ENCODE peak calls at places on chromosomes 3 and 15, in seven cellular contexts. A, R, U, I, Q, S and E are unnamed samples.

GRCh38 chr3:16338999-16339398 is 74.0 kb downstream of the OXNAD1 start:
- DNase-seq in R (no peak), A (peak), Q (no peak), U (peak), I (peak), S (no peak), E (no peak)

GRCh38 chr3:12752111-12752510 is 6.9 kb downstream of the TMEM40 start:
- DNase-seq in R (no peak), I (no peak), A (no peak), S (no peak), U (no peak), Q (no peak), E (no peak)

GRCh38 chr3:12799525-12800440 is 3.3 kb downstream of the CAND2 start:
- DNase-seq in A (no peak), Q (no peak), R (no peak), U (no peak), S (no peak), I (no peak), E (no peak)

GRCh38 chr3:189985938-189986337 is 134.8 kb downstream of the P3H2 start:
- DNase-seq in I (no peak), U (no peak), A (no peak), S (no peak), R (no peak), Q (no peak), E (no peak)

GRCh38 chr3:115961390-115961789 is 338.1 kb downstream of the GAP43 start:
- DNase-seq in A (no peak), R (no peak), S (no peak), U (peak), I (no peak), Q (no peak), E (no peak)

GRCh38 chr15:89395996-89396395 is 61.4 kb upstream of the POLG start:
- DNase-seq in I (no peak), Q (no peak), R (no peak), U (peak), S (no peak), A (no peak), E (no peak)

GRCh38 chr15:77519540-77519939 is 98.9 kb downstream of the HMG20A start:
- DNase-seq in Q (no peak), S (no peak), U (no peak), A (no peak), R (no peak), I (no peak), E (no peak)

GRCh38 chr3:51984269-51984647 is 923 bp downstream of the ACY1 start:
- DNase-seq in I (no peak), R (no peak), U (no peak), Q (no peak), A (no peak), S (no peak), E (no peak)

GRCh38 chr3:42686832-42687650 is 1.7 kb downstream of the KLHL40 start:
- DNase-seq in U (no peak), Q (peak), I (no peak), A (no peak), R (no peak), S (no peak), E (no peak)

GRCh38 chr15:84982301-84982920 is 755 bp downstream of the PDE8A start:
- DNase-seq in S (peak), A (peak), U (peak), Q (peak), I (peak), R (peak), E (peak)

GRCh38 chr15:47300035-47300434 is 417.3 kb upstream of the SEMA6D start:
- DNase-seq in S (no peak), U (no peak), Q (no peak), A (no peak), I (no peak), R (no peak), E (no peak)

GRCh38 chr15:77507911-77508310 is 87.2 kb downstream of the HMG20A start:
- DNase-seq in I (peak), U (peak), R (no peak), S (no peak), Q (peak), A (no peak), E (no peak)

GRCh38 chr15:32998979-32999677 is 195.4 kb downstream of the FMN1 start:
- DNase-seq in R (no peak), S (no peak), U (no peak), I (peak), Q (no peak), A (no peak), E (no peak)

GRCh38 chr3:126424751-126425150 is 30.0 kb downstream of the CFAP100 start:
- DNase-seq in Q (no peak), I (no peak), A (no peak), S (no peak), U (no peak), R (no peak), E (no peak)

GRCh38 chr3:150107429-150108175 is 136.9 kb upstream of the PFN2 start:
- DNase-seq in I (no peak), U (no peak), S (no peak), Q (no peak), R (no peak), A (no peak), E (no peak)

GRCh38 chr15:75171408-75171807 is 30.3 kb upstream of the C15orf39 start:
- DNase-seq in I (peak), U (peak), A (no peak), Q (no peak), S (no peak), R (no peak), E (no peak)

GRCh38 chr3:65019412-65020093 is 331.8 kb upstream of the ADAMTS9 start:
- DNase-seq in Q (no peak), A (no peak), R (no peak), U (no peak), I (peak), S (no peak), E (peak)

GRCh38 chr3:50138266-50139230 is 16.6 kb upstream of the SEMA3F start:
- DNase-seq in U (no peak), S (no peak), R (no peak), Q (no peak), A (no peak), I (peak), E (no peak)

GRCh38 chr3:114558271-114558670 is 264.4 kb downstream of the TIGIT start:
- DNase-seq in A (no peak), U (peak), S (no peak), R (no peak), I (peak), Q (no peak), E (no peak)

GRCh38 chr15:83446904-83447708 is at the start of gene SH3GL3:
- DNase-seq in R (peak), A (peak), S (peak), I (peak), Q (peak), U (peak), E (peak)

GRCh38 chr3:37693791-37694194 is 167.9 kb upstream of the CTDSPL start:
- DNase-seq in S (no peak), U (no peak), I (no peak), Q (no peak), A (no peak), R (no peak), E (no peak)

GRCh38 chr3:37863949-37864822 is 2.5 kb downstream of the CTDSPL start:
- DNase-seq in S (no peak), R (no peak), Q (no peak), A (no peak), I (no peak), U (peak), E (no peak)

GRCh38 chr15:47196057-47196456 is 521.2 kb upstream of the SEMA6D start:
- DNase-seq in S (peak), A (peak), R (peak), I (peak), U (peak), Q (peak), E (peak)

GRCh38 chr15:34147371-34148140 is 45.7 kb downstream of the PGBD4 start:
- DNase-seq in U (peak), A (no peak), Q (no peak), R (no peak), I (no peak), S (no peak), E (no peak)

DNA sequence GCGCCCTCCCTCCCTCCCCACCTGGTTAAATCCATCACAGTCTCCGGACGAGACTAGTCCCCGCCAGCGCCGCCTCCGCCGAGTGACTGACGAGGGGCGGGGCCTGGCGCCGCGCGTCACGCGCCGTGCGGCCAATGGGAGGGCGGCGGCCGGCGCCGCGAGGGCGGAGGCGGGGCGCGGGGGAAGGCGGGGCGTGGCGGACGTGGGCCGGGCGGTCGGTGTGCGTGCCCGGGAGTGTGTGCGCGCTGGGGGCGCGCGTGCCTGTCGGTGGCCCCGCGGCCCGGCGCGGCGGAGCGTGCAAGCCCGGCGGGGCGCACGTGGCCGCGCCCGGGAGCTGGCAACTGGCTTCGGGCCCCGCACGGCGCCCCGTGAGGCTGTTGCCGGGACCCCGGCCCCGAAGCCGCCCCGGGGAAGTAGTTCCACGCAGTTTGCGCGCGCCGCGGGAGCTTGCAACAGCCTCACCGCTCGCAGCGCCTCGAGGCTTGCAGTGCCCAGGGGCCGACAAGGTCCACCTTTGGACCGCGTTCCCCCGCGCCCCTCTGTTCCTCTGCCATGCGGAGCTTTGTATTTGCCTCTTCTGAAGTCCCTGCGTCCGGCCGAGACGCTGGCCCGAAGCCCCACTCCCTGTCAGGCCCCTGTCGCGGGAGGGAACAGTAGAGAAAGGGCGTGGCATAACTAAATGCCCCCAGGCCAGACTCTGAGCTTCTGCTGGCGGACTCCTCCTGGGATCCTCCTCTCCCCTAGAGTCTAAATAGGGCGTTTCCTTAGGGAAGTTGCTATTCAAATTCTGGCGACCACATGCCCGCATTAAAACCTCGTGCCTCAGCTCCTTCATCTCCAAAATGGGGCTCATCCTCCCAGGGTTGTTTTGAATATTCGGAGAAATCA is 400.9 kb downstream of the SHQ1 start:
- DNase-seq in Q (peak), R (peak), A (peak), I (peak), S (peak), U (peak), E (peak)
- H3K4me3 ChIP-seq in Q (peak), R (peak), A (peak), I (no peak), S (peak), U (peak), E (peak)

GRCh38 chr3:79217096-79217495 is 550.7 kb downstream of the ROBO1 start:
- DNase-seq in I (no peak), Q (no peak), R (no peak), U (no peak), A (no peak), S (no peak), E (no peak)

GRCh38 chr3:79211588-79212359 is 556.0 kb downstream of the ROBO1 start:
- DNase-seq in A (no peak), S (peak), I (no peak), Q (no peak), U (no peak), R (peak), E (no peak)
- H3K4me3 ChIP-seq in A (no peak), S (no peak), I (no peak), Q (no peak), U (no peak), R (no peak), E (no peak)

DNA sequence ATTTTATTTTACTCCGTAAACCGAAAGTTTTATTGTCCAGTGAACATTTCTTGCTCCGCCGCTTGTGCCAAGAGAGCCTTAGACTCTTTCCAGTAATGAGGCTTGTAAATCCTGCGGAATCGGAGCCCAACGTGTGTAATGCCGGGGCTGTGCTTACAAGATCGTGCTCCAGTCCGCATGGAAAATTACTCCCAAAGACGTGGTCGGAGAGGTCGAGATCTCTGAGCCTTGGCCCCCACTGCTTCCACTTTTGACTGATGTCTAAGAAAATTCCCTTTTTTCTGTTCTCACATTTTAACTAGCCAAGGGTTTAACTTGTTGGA is 702 bp upstream of the PLOD2 start:
- DNase-seq in U (no peak), I (peak), R (peak), A (no peak), S (no peak), Q (peak), E (peak)
- H3K4me3 ChIP-seq in U (peak), I (peak), R (peak), A (no peak), S (peak), Q (peak), E (peak)

DNA sequence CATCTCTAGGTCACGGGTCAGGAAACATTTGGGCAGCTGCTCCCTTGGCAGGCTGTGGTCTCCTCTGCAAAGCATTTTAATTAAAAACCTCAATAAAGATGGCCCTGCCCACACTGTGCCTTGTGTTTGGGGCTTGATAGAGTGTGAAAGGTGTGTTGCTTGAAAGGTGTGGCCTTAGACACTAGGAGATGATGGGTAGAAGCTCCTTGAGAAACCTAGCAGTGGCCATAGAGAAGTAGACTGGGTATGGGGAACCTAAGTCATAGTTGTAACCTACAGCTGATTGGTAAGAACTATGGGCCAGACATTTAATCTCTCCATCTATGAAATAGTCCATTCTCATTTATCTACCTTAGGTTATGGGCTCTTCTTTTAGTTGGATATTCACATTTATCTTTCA is 3.3 kb downstream of the JAGN1 start:
- DNase-seq in A (no peak), I (no peak), S (no peak), Q (no peak), U (no peak), R (no peak), E (no peak)
- H3K4me3 ChIP-seq in A (no peak), I (no peak), S (no peak), Q (no peak), U (no peak), R (no peak), E (no peak)

DNA sequence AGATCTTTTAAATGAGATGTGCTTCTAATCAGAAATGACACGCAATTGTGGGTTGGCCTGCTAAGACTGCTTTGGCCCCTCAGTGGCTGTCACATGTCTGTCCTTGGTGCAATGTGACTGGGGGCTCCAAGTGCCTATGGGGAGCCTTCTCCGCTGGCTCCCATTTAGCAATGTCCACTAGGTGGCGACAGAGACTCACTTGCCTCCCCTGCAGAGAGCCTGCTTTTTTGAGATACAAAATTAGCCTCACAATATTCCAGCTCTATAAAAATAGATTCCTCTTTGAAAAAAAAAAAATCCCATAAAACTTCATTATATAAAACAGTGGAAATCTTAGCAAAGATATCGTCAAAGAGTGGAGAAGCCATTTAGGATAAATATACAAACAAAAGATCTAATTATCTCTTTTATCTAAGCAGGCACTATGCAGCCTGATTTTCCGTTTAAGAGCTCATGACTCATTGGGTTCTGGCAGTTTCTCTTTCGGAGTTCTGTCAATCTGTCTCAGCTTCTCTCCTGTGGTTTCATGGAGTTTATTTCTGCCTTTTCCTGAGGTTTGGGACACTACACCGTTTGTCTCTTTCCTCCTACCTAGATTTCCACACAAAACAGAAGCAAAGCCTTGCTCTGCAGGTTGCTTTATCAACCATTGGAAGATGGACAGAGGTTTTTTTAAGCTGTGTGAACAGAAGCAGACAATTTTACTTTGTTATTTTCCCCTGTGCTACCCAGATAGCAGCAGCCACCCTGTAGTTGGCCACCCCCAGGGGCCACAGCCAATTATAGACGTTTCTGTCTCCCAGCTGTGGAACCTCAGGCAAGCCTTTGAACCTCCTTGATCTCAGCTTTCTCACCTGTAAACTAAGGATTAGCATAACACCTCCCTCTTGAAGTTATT is 68.4 kb upstream of the TNFAIP8L3 start:
- DNase-seq in S (peak), I (peak), A (peak), Q (peak), R (peak), U (peak), E (peak)
- H3K4me3 ChIP-seq in S (peak), I (peak), A (no peak), Q (peak), R (no peak), U (peak), E (no peak)

GRCh38 chr3:138468886-138469285 is 34.5 kb downstream of the ESYT3 start:
- DNase-seq in U (peak), Q (no peak), R (peak), I (no peak), S (peak), A (no peak), E (no peak)
- H3K4me3 ChIP-seq in U (no peak), Q (no peak), R (no peak), I (no peak), S (no peak), A (no peak), E (no peak)

GRCh38 chr3:61561374-61562041 is at the start of gene PTPRG:
- DNase-seq in Q (peak), S (peak), I (peak), U (peak), R (peak), A (no peak), E (peak)
- H3K4me3 ChIP-seq in Q (peak), S (peak), I (peak), U (peak), R (peak), A (no peak), E (peak)